ENCODE peak calls at places on chromosomes 13 and 19, in six cellular contexts. One of them, this sample, is unnamed.

GRCh38 chr19:10419646-10420443 is 493 bp upstream of the PDE4A start:
- DNase-seq in WTC11: peak
- DNase-seq in EL: peak
- DNase-seq in activated CD8-positive, alpha-beta memory T cell treated with anti-CD3 and anti-CD28 coated beads, Interleukin-2, amount 50 U/mL, for 4 hours: no peak
- DNase-seq in AG10803: no peak
- DNase-seq in naive thymus-derived CD4-positive, alpha-beta T cell: peak
- DNase-seq in this sample: peak

GRCh38 chr13:44432595-44432994 is 59.0 kb downstream of the SERP2 start:
- DNase-seq in WTC11: no peak
- DNase-seq in EL: no peak
- DNase-seq in activated CD8-positive, alpha-beta memory T cell treated with anti-CD3 and anti-CD28 coated beads, Interleukin-2, amount 50 U/mL, for 4 hours: no peak
- DNase-seq in AG10803: no peak
- DNase-seq in naive thymus-derived CD4-positive, alpha-beta T cell: no peak
- DNase-seq in this sample: no peak

GRCh38 chr13:52141299-52141698 is 12.4 kb upstream of the NEK5 start:
- DNase-seq in WTC11: no peak
- DNase-seq in EL: no peak
- DNase-seq in activated CD8-positive, alpha-beta memory T cell treated with anti-CD3 and anti-CD28 coated beads, Interleukin-2, amount 50 U/mL, for 4 hours: no peak
- DNase-seq in AG10803: no peak
- DNase-seq in naive thymus-derived CD4-positive, alpha-beta T cell: no peak
- DNase-seq in this sample: no peak

GRCh38 chr19:873084-874019 is 13.9 kb downstream of the CFD start:
- DNase-seq in WTC11: peak
- DNase-seq in EL: peak
- DNase-seq in activated CD8-positive, alpha-beta memory T cell treated with anti-CD3 and anti-CD28 coated beads, Interleukin-2, amount 50 U/mL, for 4 hours: peak
- DNase-seq in AG10803: peak
- DNase-seq in naive thymus-derived CD4-positive, alpha-beta T cell: peak
- DNase-seq in this sample: peak

GRCh38 chr19:58555920-58556632 is 1.2 kb upstream of the CHMP2A start:
- DNase-seq in WTC11: no peak
- DNase-seq in EL: no peak
- DNase-seq in activated CD8-positive, alpha-beta memory T cell treated with anti-CD3 and anti-CD28 coated beads, Interleukin-2, amount 50 U/mL, for 4 hours: no peak
- DNase-seq in AG10803: no peak
- DNase-seq in naive thymus-derived CD4-positive, alpha-beta T cell: no peak
- DNase-seq in this sample: no peak

GRCh38 chr13:99314640-99315176 is 7.5 kb upstream of the GPR183 start:
- DNase-seq in WTC11: no peak
- DNase-seq in EL: peak
- DNase-seq in activated CD8-positive, alpha-beta memory T cell treated with anti-CD3 and anti-CD28 coated beads, Interleukin-2, amount 50 U/mL, for 4 hours: peak
- DNase-seq in AG10803: no peak
- DNase-seq in naive thymus-derived CD4-positive, alpha-beta T cell: peak
- DNase-seq in this sample: no peak

GRCh38 chr19:4197625-4198466 is 15.4 kb downstream of the ANKRD24 start:
- DNase-seq in WTC11: peak
- DNase-seq in EL: no peak
- DNase-seq in activated CD8-positive, alpha-beta memory T cell treated with anti-CD3 and anti-CD28 coated beads, Interleukin-2, amount 50 U/mL, for 4 hours: no peak
- DNase-seq in AG10803: peak
- DNase-seq in naive thymus-derived CD4-positive, alpha-beta T cell: no peak
- DNase-seq in this sample: no peak

GRCh38 chr13:109836629-109837607 is 50.5 kb upstream of the IRS2 start:
- DNase-seq in WTC11: no peak
- DNase-seq in EL: no peak
- DNase-seq in activated CD8-positive, alpha-beta memory T cell treated with anti-CD3 and anti-CD28 coated beads, Interleukin-2, amount 50 U/mL, for 4 hours: no peak
- DNase-seq in AG10803: no peak
- DNase-seq in naive thymus-derived CD4-positive, alpha-beta T cell: no peak
- DNase-seq in this sample: no peak

GRCh38 chr19:4557971-4558941 is 1.2 kb downstream of the SEMA6B start:
- DNase-seq in WTC11: peak
- DNase-seq in EL: no peak
- DNase-seq in activated CD8-positive, alpha-beta memory T cell treated with anti-CD3 and anti-CD28 coated beads, Interleukin-2, amount 50 U/mL, for 4 hours: peak
- DNase-seq in AG10803: no peak
- DNase-seq in naive thymus-derived CD4-positive, alpha-beta T cell: no peak
- DNase-seq in this sample: peak

GRCh38 chr13:31073859-31074718 is 87.6 kb downstream of the HSPH1 start:
- DNase-seq in WTC11: no peak
- DNase-seq in EL: peak
- DNase-seq in activated CD8-positive, alpha-beta memory T cell treated with anti-CD3 and anti-CD28 coated beads, Interleukin-2, amount 50 U/mL, for 4 hours: no peak
- DNase-seq in AG10803: peak
- DNase-seq in naive thymus-derived CD4-positive, alpha-beta T cell: no peak
- DNase-seq in this sample: peak

GRCh38 chr19:28862238-28862637 is 350.7 kb downstream of the UQCRFS1 start:
- DNase-seq in WTC11: no peak
- DNase-seq in EL: no peak
- DNase-seq in activated CD8-positive, alpha-beta memory T cell treated with anti-CD3 and anti-CD28 coated beads, Interleukin-2, amount 50 U/mL, for 4 hours: no peak
- DNase-seq in AG10803: no peak
- DNase-seq in naive thymus-derived CD4-positive, alpha-beta T cell: no peak
- DNase-seq in this sample: no peak

GRCh38 chr19:5480427-5480836 is 25.2 kb downstream of the ZNRF4 start:
- DNase-seq in WTC11: peak
- DNase-seq in EL: peak
- DNase-seq in activated CD8-positive, alpha-beta memory T cell treated with anti-CD3 and anti-CD28 coated beads, Interleukin-2, amount 50 U/mL, for 4 hours: peak
- DNase-seq in AG10803: no peak
- DNase-seq in naive thymus-derived CD4-positive, alpha-beta T cell: no peak
- DNase-seq in this sample: peak

GRCh38 chr19:33133438-33134031 is 1.6 kb downstream of the WDR88 start:
- DNase-seq in WTC11: peak
- DNase-seq in EL: no peak
- DNase-seq in activated CD8-positive, alpha-beta memory T cell treated with anti-CD3 and anti-CD28 coated beads, Interleukin-2, amount 50 U/mL, for 4 hours: no peak
- DNase-seq in AG10803: peak
- DNase-seq in naive thymus-derived CD4-positive, alpha-beta T cell: no peak
- DNase-seq in this sample: no peak

GRCh38 chr13:40777166-40777956 is 6.4 kb upstream of the MRPS31 start:
- DNase-seq in WTC11: peak
- DNase-seq in EL: peak
- DNase-seq in activated CD8-positive, alpha-beta memory T cell treated with anti-CD3 and anti-CD28 coated beads, Interleukin-2, amount 50 U/mL, for 4 hours: no peak
- DNase-seq in AG10803: peak
- DNase-seq in naive thymus-derived CD4-positive, alpha-beta T cell: no peak
- DNase-seq in this sample: peak

GRCh38 chr13:113413898-113414282 is 39.4 kb downstream of the ADPRHL1 start:
- DNase-seq in WTC11: no peak
- DNase-seq in EL: no peak
- DNase-seq in activated CD8-positive, alpha-beta memory T cell treated with anti-CD3 and anti-CD28 coated beads, Interleukin-2, amount 50 U/mL, for 4 hours: no peak
- DNase-seq in AG10803: peak
- DNase-seq in naive thymus-derived CD4-positive, alpha-beta T cell: no peak
- DNase-seq in this sample: no peak

GRCh38 chr13:50531917-50532899 is 311.3 kb downstream of the DLEU7 start:
- DNase-seq in WTC11: no peak
- DNase-seq in EL: peak
- DNase-seq in activated CD8-positive, alpha-beta memory T cell treated with anti-CD3 and anti-CD28 coated beads, Interleukin-2, amount 50 U/mL, for 4 hours: no peak
- DNase-seq in AG10803: peak
- DNase-seq in naive thymus-derived CD4-positive, alpha-beta T cell: no peak
- DNase-seq in this sample: peak

GRCh38 chr13:73720216-73720840 is 413.9 kb downstream of the KLF12 start:
- DNase-seq in WTC11: no peak
- DNase-seq in EL: no peak
- DNase-seq in activated CD8-positive, alpha-beta memory T cell treated with anti-CD3 and anti-CD28 coated beads, Interleukin-2, amount 50 U/mL, for 4 hours: no peak
- DNase-seq in AG10803: no peak
- DNase-seq in naive thymus-derived CD4-positive, alpha-beta T cell: no peak
- DNase-seq in this sample: peak

GRCh38 chr19:20482721-20483120 is 82.9 kb downstream of the ZNF737 start:
- DNase-seq in WTC11: peak
- DNase-seq in EL: no peak
- DNase-seq in activated CD8-positive, alpha-beta memory T cell treated with anti-CD3 and anti-CD28 coated beads, Interleukin-2, amount 50 U/mL, for 4 hours: no peak
- DNase-seq in AG10803: no peak
- DNase-seq in naive thymus-derived CD4-positive, alpha-beta T cell: peak
- DNase-seq in this sample: no peak

GRCh38 chr13:44219808-44220544 is 153.6 kb upstream of the SERP2 start:
- DNase-seq in WTC11: no peak
- DNase-seq in EL: peak
- DNase-seq in activated CD8-positive, alpha-beta memory T cell treated with anti-CD3 and anti-CD28 coated beads, Interleukin-2, amount 50 U/mL, for 4 hours: no peak
- DNase-seq in AG10803: no peak
- DNase-seq in naive thymus-derived CD4-positive, alpha-beta T cell: no peak
- DNase-seq in this sample: peak

GRCh38 chr13:110306340-110306959 is 507 bp downstream of the COL4A1 start:
- DNase-seq in WTC11: peak
- DNase-seq in EL: peak
- DNase-seq in activated CD8-positive, alpha-beta memory T cell treated with anti-CD3 and anti-CD28 coated beads, Interleukin-2, amount 50 U/mL, for 4 hours: no peak
- DNase-seq in AG10803: peak
- DNase-seq in naive thymus-derived CD4-positive, alpha-beta T cell: no peak
- DNase-seq in this sample: peak

GRCh38 chr13:80340643-80341097 is 256 bp downstream of the SPRY2 start:
- DNase-seq in WTC11: no peak
- DNase-seq in EL: no peak
- DNase-seq in activated CD8-positive, alpha-beta memory T cell treated with anti-CD3 and anti-CD28 coated beads, Interleukin-2, amount 50 U/mL, for 4 hours: no peak
- DNase-seq in AG10803: peak
- DNase-seq in naive thymus-derived CD4-positive, alpha-beta T cell: no peak
- DNase-seq in this sample: no peak

GRCh38 chr19:6066661-6067646 is 43.3 kb downstream of the RFX2 start:
- DNase-seq in WTC11: peak
- DNase-seq in EL: peak
- DNase-seq in activated CD8-positive, alpha-beta memory T cell treated with anti-CD3 and anti-CD28 coated beads, Interleukin-2, amount 50 U/mL, for 4 hours: no peak
- DNase-seq in AG10803: peak
- DNase-seq in naive thymus-derived CD4-positive, alpha-beta T cell: no peak
- DNase-seq in this sample: peak

GRCh38 chr19:11587302-11587972 is 9.8 kb upstream of the ZNF627 start:
- DNase-seq in WTC11: peak
- DNase-seq in EL: peak
- DNase-seq in activated CD8-positive, alpha-beta memory T cell treated with anti-CD3 and anti-CD28 coated beads, Interleukin-2, amount 50 U/mL, for 4 hours: peak
- DNase-seq in AG10803: peak
- DNase-seq in naive thymus-derived CD4-positive, alpha-beta T cell: peak
- DNase-seq in this sample: peak

GRCh38 chr13:28735481-28736029 is 16.8 kb upstream of the SLC46A3 start:
- DNase-seq in WTC11: no peak
- DNase-seq in EL: no peak
- DNase-seq in activated CD8-positive, alpha-beta memory T cell treated with anti-CD3 and anti-CD28 coated beads, Interleukin-2, amount 50 U/mL, for 4 hours: no peak
- DNase-seq in AG10803: no peak
- DNase-seq in naive thymus-derived CD4-positive, alpha-beta T cell: no peak
- DNase-seq in this sample: no peak

GRCh38 chr19:2607712-2608601 is 94.5 kb downstream of the GNG7 start:
- DNase-seq in WTC11: no peak
- DNase-seq in EL: no peak
- DNase-seq in activated CD8-positive, alpha-beta memory T cell treated with anti-CD3 and anti-CD28 coated beads, Interleukin-2, amount 50 U/mL, for 4 hours: peak
- DNase-seq in AG10803: no peak
- DNase-seq in naive thymus-derived CD4-positive, alpha-beta T cell: peak
- DNase-seq in this sample: no peak

GRCh38 chr13:92827503-92827902 is 399.1 kb upstream of the GPC6 start:
- DNase-seq in WTC11: no peak
- DNase-seq in EL: no peak
- DNase-seq in activated CD8-positive, alpha-beta memory T cell treated with anti-CD3 and anti-CD28 coated beads, Interleukin-2, amount 50 U/mL, for 4 hours: no peak
- DNase-seq in AG10803: no peak
- DNase-seq in naive thymus-derived CD4-positive, alpha-beta T cell: no peak
- DNase-seq in this sample: no peak

GRCh38 chr19:49491804-49492572 is 4.2 kb upstream of the RPS11 start:
- DNase-seq in WTC11: no peak
- DNase-seq in EL: peak
- DNase-seq in activated CD8-positive, alpha-beta memory T cell treated with anti-CD3 and anti-CD28 coated beads, Interleukin-2, amount 50 U/mL, for 4 hours: no peak
- DNase-seq in AG10803: no peak
- DNase-seq in naive thymus-derived CD4-positive, alpha-beta T cell: no peak
- DNase-seq in this sample: no peak

GRCh38 chr13:47415048-47415447 is 518.2 kb upstream of the HTR2A start:
- DNase-seq in WTC11: no peak
- DNase-seq in EL: no peak
- DNase-seq in activated CD8-positive, alpha-beta memory T cell treated with anti-CD3 and anti-CD28 coated beads, Interleukin-2, amount 50 U/mL, for 4 hours: no peak
- DNase-seq in AG10803: peak
- DNase-seq in naive thymus-derived CD4-positive, alpha-beta T cell: no peak
- DNase-seq in this sample: no peak

GRCh38 chr13:76976488-76976887 is 15.4 kb upstream of the CLN5 start:
- DNase-seq in WTC11: no peak
- DNase-seq in EL: peak
- DNase-seq in activated CD8-positive, alpha-beta memory T cell treated with anti-CD3 and anti-CD28 coated beads, Interleukin-2, amount 50 U/mL, for 4 hours: no peak
- DNase-seq in AG10803: no peak
- DNase-seq in naive thymus-derived CD4-positive, alpha-beta T cell: peak
- DNase-seq in this sample: peak

GRCh38 chr19:44705502-44706010 is 6.6 kb downstream of the CEACAM16 start:
- DNase-seq in WTC11: no peak
- DNase-seq in EL: no peak
- DNase-seq in activated CD8-positive, alpha-beta memory T cell treated with anti-CD3 and anti-CD28 coated beads, Interleukin-2, amount 50 U/mL, for 4 hours: no peak
- DNase-seq in AG10803: no peak
- DNase-seq in naive thymus-derived CD4-positive, alpha-beta T cell: no peak
- DNase-seq in this sample: no peak

GRCh38 chr13:106533101-106533939 is 2.1 kb downstream of the EFNB2 start:
- DNase-seq in WTC11: peak
- DNase-seq in EL: peak
- DNase-seq in activated CD8-positive, alpha-beta memory T cell treated with anti-CD3 and anti-CD28 coated beads, Interleukin-2, amount 50 U/mL, for 4 hours: peak
- DNase-seq in AG10803: peak
- DNase-seq in naive thymus-derived CD4-positive, alpha-beta T cell: peak
- DNase-seq in this sample: peak

GRCh38 chr13:46334008-46334407 is 53.0 kb downstream of the RUBCNL start:
- DNase-seq in WTC11: no peak
- DNase-seq in EL: no peak
- DNase-seq in activated CD8-positive, alpha-beta memory T cell treated with anti-CD3 and anti-CD28 coated beads, Interleukin-2, amount 50 U/mL, for 4 hours: no peak
- DNase-seq in AG10803: no peak
- DNase-seq in naive thymus-derived CD4-positive, alpha-beta T cell: no peak
- DNase-seq in this sample: no peak

GRCh38 chr13:77779461-77780272 is 82.2 kb downstream of the SLAIN1 start:
- DNase-seq in WTC11: no peak
- DNase-seq in EL: peak
- DNase-seq in activated CD8-positive, alpha-beta memory T cell treated with anti-CD3 and anti-CD28 coated beads, Interleukin-2, amount 50 U/mL, for 4 hours: no peak
- DNase-seq in AG10803: peak
- DNase-seq in naive thymus-derived CD4-positive, alpha-beta T cell: peak
- DNase-seq in this sample: peak

GRCh38 chr19:1383014-1383310 is 745 bp upstream of the NDUFS7 start:
- DNase-seq in WTC11: no peak
- DNase-seq in EL: no peak
- DNase-seq in activated CD8-positive, alpha-beta memory T cell treated with anti-CD3 and anti-CD28 coated beads, Interleukin-2, amount 50 U/mL, for 4 hours: no peak
- DNase-seq in AG10803: no peak
- DNase-seq in naive thymus-derived CD4-positive, alpha-beta T cell: no peak
- DNase-seq in this sample: no peak

This sample was measured in adipocyte.